ENCODE peak calls at places on chromosomes 7 and 10, in ten cellular contexts. U is PC-3, E is PC-9, N is hepatocyte, Q is MM.1S, S is HCT116, J is SK-N-SH, Z is GM23248, T is GM23338, A is OCI-LY7. W is an unnamed sample. For H3K9me2, the result is how much of the 10 kb centered on the place peaks cover.

GRCh38 chr10:93138113-93138870 is 64.6 kb downstream of the CYP26A1 start:
- DNase-seq in U (no peak), E (no peak), N (no peak), Q (no peak), S (no peak), J (no peak), Z (peak), T (no peak), A (no peak), W (no peak)

GRCh38 chr10:35712486-35712885 is 70.4 kb upstream of the FZD8 start:
- DNase-seq in U (no peak), E (no peak), N (no peak), Q (peak), S (no peak), J (no peak), Z (no peak), T (no peak), A (no peak), W (no peak)

GRCh38 chr7:130364446-130364845 is 15.8 kb upstream of the CPA1 start:
- DNase-seq in U (no peak), E (no peak), N (no peak), Q (no peak), S (no peak), J (no peak), Z (no peak), T (no peak), A (no peak), W (no peak)

GRCh38 chr7:20482071-20482470 is 133.4 kb upstream of the ABCB5 start:
- DNase-seq in U (no peak), E (no peak), N (no peak), Q (no peak), S (no peak), J (no peak), Z (peak), T (no peak), A (no peak), W (no peak)

GRCh38 chr7:150631866-150632864 is at the start of gene GIMAP6:
- DNase-seq in U (no peak), E (no peak), N (no peak), Q (no peak), S (no peak), J (no peak), Z (no peak), T (no peak), A (no peak), W (no peak)

GRCh38 chr10:32957341-32958084 is 517 bp downstream of the ITGB1 start:
- DNase-seq in U (peak), E (no peak), N (peak), Q (peak), S (no peak), J (peak), Z (peak), T (peak), A (peak), W (peak)

GRCh38 chr10:28445511-28445910 is 87.4 kb upstream of the WAC start:
- DNase-seq in U (no peak), E (no peak), N (no peak), Q (no peak), S (no peak), J (no peak), Z (no peak), T (no peak), A (no peak), W (no peak)

GRCh38 chr10:28479366-28479765 is 53.6 kb upstream of the WAC start:
- DNase-seq in U (no peak), E (no peak), N (no peak), Q (no peak), S (no peak), J (peak), Z (no peak), T (no peak), A (no peak), W (no peak)

GRCh38 chr10:102341038-102341688 is 54.3 kb upstream of the NFKB2 start:
- DNase-seq in U (no peak), E (no peak), N (no peak), Q (no peak), S (no peak), J (no peak), Z (peak), T (no peak), A (no peak), W (no peak)

GRCh38 chr10:123991622-123992570 is 100.3 kb upstream of the CPXM2 start:
- DNase-seq in U (no peak), E (no peak), N (no peak), Q (no peak), S (no peak), J (peak), Z (peak), T (no peak), A (no peak), W (no peak)

GRCh38 chr7:40899151-40899550 is 764.3 kb downstream of the SUGCT start:
- DNase-seq in U (no peak), E (peak), N (no peak), Q (no peak), S (no peak), J (no peak), Z (no peak), T (no peak), A (no peak), W (no peak)

GRCh38 chr10:102714621-102715455 is at the start of gene SFXN2:
- DNase-seq in U (peak), E (no peak), N (peak), Q (peak), S (no peak), J (no peak), Z (peak), T (peak), A (peak), W (peak)

GRCh38 chr7:108109216-108109908 is 20.8 kb downstream of the LAMB4 start:
- DNase-seq in U (peak), E (no peak), N (peak), Q (peak), S (peak), J (peak), Z (peak), T (peak), A (peak), W (peak)

GRCh38 chr10:17227367-17228080 is 517 bp upstream of the VIM start:
- DNase-seq in U (no peak), E (no peak), N (no peak), Q (peak), S (no peak), J (peak), Z (peak), T (peak), A (peak), W (peak)

GRCh38 chr7:132865766-132866531 is 215.9 kb downstream of the CHCHD3 start:
- DNase-seq in U (peak), E (no peak), N (peak), Q (no peak), S (no peak), J (no peak), Z (peak), T (no peak), A (no peak), W (no peak)

GRCh38 chr7:105674200-105675030 is 93.1 kb upstream of the EFCAB10 start:
- DNase-seq in U (no peak), E (no peak), N (no peak), Q (no peak), S (no peak), J (no peak), Z (no peak), T (no peak), A (no peak), W (peak)

DNA sequence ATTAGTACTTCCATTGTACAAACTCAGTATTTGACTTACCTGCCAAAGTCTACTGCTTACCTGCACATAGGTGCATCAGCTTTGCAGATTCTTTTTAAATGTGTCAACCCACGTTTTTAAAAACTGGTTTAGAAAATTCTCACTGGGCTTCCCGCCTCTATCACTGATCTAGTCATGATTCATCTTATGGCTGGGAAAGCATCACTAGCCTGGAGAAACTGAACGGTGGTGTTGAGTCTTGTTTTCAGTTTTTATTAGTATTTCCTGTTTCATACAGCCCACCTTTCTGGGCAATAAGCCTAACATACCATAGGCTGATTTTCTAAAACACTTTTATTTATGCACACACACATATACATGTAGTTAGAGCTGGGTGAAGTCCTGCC is 19.7 kb downstream of the DOCK1 start:
- DNase-seq in U (peak), E (no peak), N (no peak), Q (no peak), S (no peak), J (no peak), Z (peak), T (no peak), A (no peak), W (no peak)
- H3K9me2 ChIP-seq in U (under half), E (under half), N (under half), Q (under half), S (under half), J (under half), Z (under half), T (under half), A (under half), W (under half)

GRCh38 chr10:7474388-7474787 is 63.6 kb upstream of the SFMBT2 start:
- DNase-seq in U (no peak), E (no peak), N (no peak), Q (no peak), S (no peak), J (no peak), Z (no peak), T (no peak), A (peak), W (peak)

GRCh38 chr10:7473474-7473873 is 62.6 kb upstream of the SFMBT2 start:
- DNase-seq in U (no peak), E (no peak), N (no peak), Q (no peak), S (no peak), J (no peak), Z (no peak), T (no peak), A (no peak), W (peak)

GRCh38 chr10:7470371-7470770 is 59.5 kb upstream of the SFMBT2 start:
- DNase-seq in U (no peak), E (no peak), N (no peak), Q (no peak), S (no peak), J (no peak), Z (no peak), T (no peak), A (no peak), W (peak)

GRCh38 chr10:7475046-7475860 is 64.4 kb upstream of the SFMBT2 start:
- DNase-seq in U (no peak), E (no peak), N (no peak), Q (no peak), S (no peak), J (peak), Z (no peak), T (peak), A (no peak), W (peak)

GRCh38 chr10:7471720-7472367 is 61.0 kb upstream of the SFMBT2 start:
- DNase-seq in U (no peak), E (no peak), N (no peak), Q (peak), S (no peak), J (no peak), Z (no peak), T (no peak), A (peak), W (peak)
- H3K4me3 ChIP-seq in U (no peak), E (no peak), N (no peak), Q (peak), S (no peak), J (no peak), Z (no peak), T (no peak), A (peak), W (peak)

GRCh38 chr10:44571701-44572100 is 186.8 kb upstream of the CXCL12 start:
- DNase-seq in U (peak), E (no peak), N (no peak), Q (no peak), S (no peak), J (no peak), Z (peak), T (no peak), A (no peak), W (no peak)

GRCh38 chr10:44566786-44567185 is 181.9 kb upstream of the CXCL12 start:
- DNase-seq in U (no peak), E (no peak), N (no peak), Q (no peak), S (no peak), J (no peak), Z (no peak), T (no peak), A (no peak), W (no peak)

GRCh38 chr10:44572146-44572545 is 187.2 kb upstream of the CXCL12 start:
- DNase-seq in U (no peak), E (no peak), N (no peak), Q (no peak), S (no peak), J (no peak), Z (no peak), T (no peak), A (no peak), W (no peak)

GRCh38 chr10:44567471-44567870 is 182.6 kb upstream of the CXCL12 start:
- DNase-seq in U (no peak), E (no peak), N (no peak), Q (no peak), S (no peak), J (no peak), Z (peak), T (no peak), A (no peak), W (no peak)

DNA sequence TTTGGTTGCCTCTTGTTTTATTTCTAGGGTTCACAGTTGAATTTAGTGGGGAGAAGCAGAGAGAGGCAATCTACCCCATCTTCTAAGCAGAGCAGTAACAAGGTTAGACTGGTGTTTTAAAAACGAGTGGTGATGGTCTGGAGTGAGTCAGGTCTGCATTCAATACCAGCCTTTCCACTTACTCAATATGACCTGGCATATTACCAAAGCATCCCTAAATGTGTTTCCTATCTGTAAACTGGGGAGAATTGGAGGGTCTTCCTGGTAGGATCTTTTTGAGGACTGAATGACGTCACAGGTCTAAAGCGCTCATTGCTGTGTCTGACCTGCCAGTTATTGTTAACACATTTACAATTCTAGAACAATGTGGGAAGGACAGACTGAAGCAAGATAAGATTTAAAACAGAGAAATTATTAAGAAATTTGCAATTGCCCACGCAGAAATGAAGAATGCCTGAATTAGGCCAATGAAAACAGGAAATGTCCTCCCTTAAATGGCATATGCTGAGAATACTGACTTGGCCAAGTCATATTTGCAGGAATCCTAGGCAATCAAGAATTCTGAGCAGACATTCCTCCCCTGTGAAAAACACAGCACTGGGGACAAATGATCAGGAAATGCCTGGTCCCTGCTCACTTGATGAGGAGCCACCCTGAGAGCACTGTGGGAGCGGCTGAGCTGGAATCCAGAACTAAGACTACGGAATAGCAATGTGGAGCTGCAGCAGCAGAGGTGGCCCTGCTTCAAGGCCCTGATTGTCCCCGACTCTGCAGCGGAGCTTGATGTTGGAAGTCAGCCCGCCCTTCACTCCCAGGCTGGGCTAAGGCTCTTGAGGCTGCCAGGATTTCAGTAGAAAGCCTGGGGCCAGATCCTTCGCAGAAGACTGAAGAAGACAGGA is 184.5 kb upstream of the CXCL12 start:
- DNase-seq in U (no peak), E (no peak), N (no peak), Q (no peak), S (no peak), J (no peak), Z (peak), T (no peak), A (no peak), W (no peak)
- H2AFZ ChIP-seq in U (no peak), E (no peak), N (no peak), Q (no peak), S (no peak), J (peak), Z (peak), T (no peak), A (no peak), W (no peak)

GRCh38 chr10:128059266-128059850 is 66.9 kb downstream of the MKI67 start:
- DNase-seq in U (no peak), E (no peak), N (no peak), Q (no peak), S (no peak), J (no peak), Z (no peak), T (no peak), A (no peak), W (no peak)
- H3K9me2 ChIP-seq in U (under half), E (under half), N (under half), Q (under half), S (under half), J (under half), Z (under half), T (under half), A (under half), W (under half)

GRCh38 chr7:47792521-47793121 is 155.6 kb downstream of the PKD1L1 start:
- DNase-seq in U (peak), E (no peak), N (no peak), Q (no peak), S (peak), J (no peak), Z (peak), T (peak), A (peak), W (peak)

GRCh38 chr7:47795631-47796030 is 152.6 kb downstream of the PKD1L1 start:
- DNase-seq in U (no peak), E (no peak), N (no peak), Q (no peak), S (no peak), J (no peak), Z (peak), T (no peak), A (no peak), W (peak)

GRCh38 chr7:47794016-47794415 is 154.2 kb downstream of the PKD1L1 start:
- DNase-seq in U (no peak), E (no peak), N (no peak), Q (no peak), S (no peak), J (no peak), Z (no peak), T (no peak), A (no peak), W (peak)

GRCh38 chr7:47799529-47799928 is 148.7 kb downstream of the PKD1L1 start:
- DNase-seq in U (no peak), E (no peak), N (no peak), Q (no peak), S (no peak), J (no peak), Z (no peak), T (no peak), A (no peak), W (peak)

GRCh38 chr7:47796347-47796746 is 151.9 kb downstream of the PKD1L1 start:
- DNase-seq in U (no peak), E (no peak), N (no peak), Q (peak), S (no peak), J (no peak), Z (peak), T (no peak), A (no peak), W (peak)
- H3K4me3 ChIP-seq in U (no peak), E (no peak), N (no peak), Q (no peak), S (no peak), J (no peak), Z (peak), T (no peak), A (no peak), W (peak)

GRCh38 chr7:44239361-44239760 is 38.6 kb downstream of the YKT6 start:
- DNase-seq in U (no peak), E (no peak), N (no peak), Q (no peak), S (no peak), J (no peak), Z (no peak), T (no peak), A (no peak), W (no peak)

GRCh38 chr7:44244282-44244681 is 43.5 kb downstream of the YKT6 start:
- DNase-seq in U (peak), E (no peak), N (no peak), Q (peak), S (no peak), J (peak), Z (peak), T (peak), A (peak), W (peak)

GRCh38 chr7:44240376-44240775 is 39.6 kb downstream of the YKT6 start:
- DNase-seq in U (no peak), E (no peak), N (no peak), Q (no peak), S (no peak), J (no peak), Z (no peak), T (no peak), A (no peak), W (no peak)

GRCh38 chr7:44240983-44241510 is 40.3 kb downstream of the YKT6 start:
- DNase-seq in U (peak), E (peak), N (peak), Q (peak), S (peak), J (peak), Z (peak), T (peak), A (peak), W (peak)

DNA sequence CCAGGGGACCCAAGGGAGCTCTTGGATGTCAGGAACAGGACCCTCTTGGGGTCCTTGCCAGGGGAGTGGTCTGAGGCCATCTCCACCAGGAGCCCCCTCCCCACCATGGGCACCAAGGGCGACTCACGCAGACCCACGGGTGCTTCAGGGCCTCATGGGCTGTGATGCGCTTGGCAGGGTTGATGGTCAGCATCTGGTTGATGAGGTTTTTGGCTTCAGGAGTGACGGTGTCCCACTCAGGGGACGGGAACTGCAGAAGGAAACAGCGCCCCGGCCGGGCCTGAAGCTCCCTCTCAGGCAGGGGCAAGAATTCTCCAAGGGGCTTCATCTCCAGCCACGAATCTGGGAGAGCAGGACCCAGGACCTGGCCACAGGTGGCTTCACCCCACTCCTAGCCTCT is 41.3 kb downstream of the YKT6 start:
- DNase-seq in U (no peak), E (no peak), N (no peak), Q (no peak), S (no peak), J (no peak), Z (no peak), T (no peak), A (no peak), W (no peak)
- H2AFZ ChIP-seq in U (no peak), E (no peak), N (no peak), Q (no peak), S (no peak), J (no peak), Z (no peak), T (no peak), A (no peak), W (no peak)

GRCh38 chr10:116304923-116305322 is 19.3 kb upstream of the CCDC172 start:
- DNase-seq in U (no peak), E (no peak), N (no peak), Q (no peak), S (no peak), J (no peak), Z (no peak), T (no peak), A (no peak), W (no peak)

GRCh38 chr10:116312091-116312490 is 12.2 kb upstream of the CCDC172 start:
- DNase-seq in U (no peak), E (no peak), N (no peak), Q (no peak), S (no peak), J (no peak), Z (no peak), T (no peak), A (no peak), W (no peak)

GRCh38 chr10:116306847-116307246 is 17.4 kb upstream of the CCDC172 start:
- DNase-seq in U (no peak), E (no peak), N (no peak), Q (no peak), S (no peak), J (no peak), Z (no peak), T (no peak), A (no peak), W (no peak)

GRCh38 chr10:116312534-116312933 is 11.7 kb upstream of the CCDC172 start:
- DNase-seq in U (no peak), E (no peak), N (no peak), Q (no peak), S (no peak), J (peak), Z (no peak), T (peak), A (no peak), W (no peak)

GRCh38 chr10:116307450-116307849 is 16.8 kb upstream of the CCDC172 start:
- DNase-seq in U (no peak), E (no peak), N (no peak), Q (no peak), S (no peak), J (no peak), Z (no peak), T (no peak), A (no peak), W (no peak)
- H3K9me2 ChIP-seq in U (under half), E (under half), N (under half), Q (under half), S (under half), J (under half), Z (under half), T (under half), A (under half), W (under half)